ENCODE peak calls at places on chromosomes 13 and 19, in five cellular contexts. B is endodermal cell; P is stomach; L is lower lobe of right lung; I is CD4-positive, alpha-beta memory T cell. M is an unnamed sample. For H3K27me3, the result is how much of the 10 kb centered on the place peaks cover.

GRCh38 chr13:46609052-46609451 is 56.1 kb downstream of the LRCH1 start:
- DNase-seq in P (no peak), I (no peak), B (no peak), L (no peak), M (no peak)

GRCh38 chr13:93577105-93577504 is 350.5 kb downstream of the GPC6 start:
- DNase-seq in I (no peak), L (no peak), B (no peak), P (no peak), M (no peak)

GRCh38 chr13:50274181-50274580 is 258.9 kb downstream of the KCNRG start:
- DNase-seq in I (no peak), L (no peak), P (no peak), B (no peak), M (no peak)

GRCh38 chr19:46447006-46447405 is 18.3 kb upstream of the PNMA8C start:
- DNase-seq in B (no peak), P (no peak), L (no peak), I (no peak), M (no peak)

GRCh38 chr13:23629566-23630272 is 59.5 kb downstream of the TNFRSF19 start:
- DNase-seq in L (no peak), B (no peak), P (no peak), I (no peak), M (no peak)

GRCh38 chr19:44447864-44448674 is at the start of gene ZNF229:
- DNase-seq in L (peak), P (peak), B (peak), I (peak), M (peak)

GRCh38 chr13:73703606-73704005 is 430.6 kb downstream of the KLF12 start:
- DNase-seq in I (no peak), B (no peak), L (no peak), P (no peak), M (no peak)

GRCh38 chr19:1001538-1002166 is 1.4 kb downstream of the GRIN3B start:
- DNase-seq in I (peak), P (peak), L (peak), B (peak), M (peak)

GRCh38 chr13:31282741-31283455 is 83.1 kb downstream of the B3GLCT start:
- DNase-seq in B (no peak), P (no peak), L (no peak), I (no peak), M (no peak)

GRCh38 chr13:26300140-26300539 is 46.2 kb downstream of the CDK8 start:
- DNase-seq in B (no peak), L (no peak), I (no peak), P (no peak), M (no peak)

GRCh38 chr19:46654621-46655152 is 6.3 kb downstream of the DACT3 start:
- DNase-seq in I (no peak), L (no peak), B (peak), P (no peak), M (no peak)

GRCh38 chr19:17248011-17248776 is 2.5 kb upstream of the NR2F6 start:
- DNase-seq in L (no peak), P (peak), B (peak), I (no peak), M (no peak)

GRCh38 chr13:67230774-67231480 is 791 bp upstream of the PCDH9 start:
- DNase-seq in L (peak), P (peak), B (peak), I (no peak), M (peak)

GRCh38 chr13:76719955-76720354 is 166.2 kb downstream of the KCTD12 start:
- DNase-seq in B (no peak), L (no peak), I (no peak), P (no peak), M (no peak)

GRCh38 chr19:31276831-31277230 is 72.4 kb downstream of the TSHZ3 start:
- DNase-seq in P (no peak), I (no peak), B (no peak), L (no peak), M (no peak)

GRCh38 chr13:79867248-79867647 is 386.3 kb downstream of the NDFIP2 start:
- DNase-seq in B (no peak), I (no peak), P (no peak), L (no peak), M (no peak)

GRCh38 chr19:46766569-46767317 is 20.5 kb upstream of the STRN4 start:
- DNase-seq in P (peak), L (peak), I (peak), B (peak), M (peak)

GRCh38 chr19:27972291-27973040 is 1240.5 kb downstream of the UQCRFS1 start:
- DNase-seq in B (no peak), L (no peak), I (no peak), P (no peak), M (no peak)

GRCh38 chr13:101875717-101876393 is 423.4 kb downstream of the ITGBL1 start:
- DNase-seq in P (no peak), B (no peak), I (no peak), L (no peak), M (no peak)

GRCh38 chr13:71758823-71759222 is 108.2 kb downstream of the DACH1 start:
- DNase-seq in I (no peak), L (no peak), B (no peak), P (no peak), M (no peak)

GRCh38 chr13:27505792-27506191 is 55.4 kb upstream of the MTIF3 start:
- DNase-seq in L (no peak), P (no peak), B (no peak), I (no peak), M (no peak)

GRCh38 chr13:90545070-90545840 is 802.2 kb upstream of the MIR17HG start:
- DNase-seq in L (no peak), B (no peak), P (no peak), I (no peak), M (no peak)

GRCh38 chr13:80010846-80011245 is 330.1 kb downstream of the SPRY2 start:
- DNase-seq in B (no peak), I (no peak), P (no peak), L (no peak), M (no peak)

GRCh38 chr13:37640499-37640898 is 41.9 kb upstream of the POSTN start:
- DNase-seq in P (no peak), L (no peak), B (no peak), I (no peak), M (no peak)

GRCh38 chr13:110422913-110423688 is 116.0 kb downstream of the COL4A2 start:
- DNase-seq in P (no peak), I (no peak), L (no peak), B (no peak), M (no peak)

GRCh38 chr13:36862002-36862706 is 43.1 kb downstream of the RFXAP start:
- DNase-seq in P (no peak), I (no peak), L (no peak), B (no peak), M (no peak)

GRCh38 chr13:107138468-107138867 is 570.5 kb upstream of the ARGLU1 start:
- DNase-seq in L (no peak), B (peak), P (no peak), I (no peak), M (no peak)

GRCh38 chr19:55069137-55069858 is 6.3 kb upstream of the RDH13 start:
- DNase-seq in P (peak), I (no peak), B (peak), L (peak), M (no peak)
- H3K27me3 ChIP-seq in P (half or more), I (under half), B (under half), L (under half), M (under half)

GRCh38 chr19:6712231-6712630 is 8.2 kb downstream of the C3 start:
- DNase-seq in B (no peak), I (no peak), L (peak), P (no peak), M (no peak)

GRCh38 chr19:6711605-6712004 is 8.8 kb downstream of the C3 start:
- DNase-seq in B (no peak), P (no peak), L (peak), I (no peak), M (no peak)

GRCh38 chr19:6709549-6709948 is 10.9 kb downstream of the C3 start:
- DNase-seq in L (peak), I (no peak), P (no peak), B (no peak), M (no peak)

GRCh38 chr19:6711078-6711361 is 9.4 kb downstream of the C3 start:
- DNase-seq in B (no peak), P (no peak), I (no peak), L (no peak), M (no peak)

GRCh38 chr19:6710273-6711077 is 10.0 kb downstream of the C3 start:
- DNase-seq in P (no peak), B (peak), I (no peak), L (peak), M (no peak)
- H3K27me3 ChIP-seq in P (half or more), B (under half), I (under half), L (under half), M (under half)

GRCh38 chr19:35505956-35506355 is 7.5 kb downstream of the DMKN start:
- DNase-seq in B (no peak), L (no peak), P (no peak), I (no peak), M (no peak)
- H3K27me3 ChIP-seq in B (under half), L (under half), P (under half), I (under half), M (under half)

GRCh38 chr19:41991025-41991424 is 3.0 kb downstream of the ATP1A3 start:
- DNase-seq in L (no peak), I (no peak), B (no peak), P (no peak), M (no peak)

GRCh38 chr19:41990615-41991014 is 3.4 kb downstream of the ATP1A3 start:
- DNase-seq in L (no peak), P (no peak), B (no peak), I (no peak), M (no peak)

GRCh38 chr19:41987141-41987860 is 6.7 kb downstream of the ATP1A3 start:
- DNase-seq in B (no peak), I (no peak), L (no peak), P (no peak), M (no peak)

GRCh38 chr19:41988947-41989346 is 5.1 kb downstream of the ATP1A3 start:
- DNase-seq in I (no peak), P (no peak), B (no peak), L (no peak), M (no peak)

DNA sequence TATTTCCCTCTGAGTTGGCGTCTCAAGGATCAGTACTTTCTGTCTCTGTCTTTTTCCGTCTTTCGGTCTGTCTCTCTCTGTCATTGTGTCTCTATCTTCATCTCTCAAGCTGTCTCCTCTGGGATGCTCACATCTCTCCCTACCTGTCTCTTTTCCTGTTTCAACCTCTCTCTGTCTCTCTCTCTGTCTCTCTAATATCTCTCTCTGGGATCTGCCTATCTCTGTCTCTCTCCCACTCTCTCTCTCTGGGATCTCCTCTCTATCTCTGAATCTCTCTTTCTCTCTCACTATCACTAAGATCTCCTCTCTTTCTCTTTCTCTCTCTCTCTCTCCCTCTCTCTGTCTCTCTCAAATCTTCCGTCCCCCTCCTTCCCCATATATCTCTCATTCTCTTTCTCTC is 4.0 kb downstream of the ATP1A3 start:
- DNase-seq in P (no peak), L (no peak), I (no peak), B (no peak), M (no peak)
- H3K27me3 ChIP-seq in P (under half), L (under half), I (under half), B (under half), M (under half)

DNA sequence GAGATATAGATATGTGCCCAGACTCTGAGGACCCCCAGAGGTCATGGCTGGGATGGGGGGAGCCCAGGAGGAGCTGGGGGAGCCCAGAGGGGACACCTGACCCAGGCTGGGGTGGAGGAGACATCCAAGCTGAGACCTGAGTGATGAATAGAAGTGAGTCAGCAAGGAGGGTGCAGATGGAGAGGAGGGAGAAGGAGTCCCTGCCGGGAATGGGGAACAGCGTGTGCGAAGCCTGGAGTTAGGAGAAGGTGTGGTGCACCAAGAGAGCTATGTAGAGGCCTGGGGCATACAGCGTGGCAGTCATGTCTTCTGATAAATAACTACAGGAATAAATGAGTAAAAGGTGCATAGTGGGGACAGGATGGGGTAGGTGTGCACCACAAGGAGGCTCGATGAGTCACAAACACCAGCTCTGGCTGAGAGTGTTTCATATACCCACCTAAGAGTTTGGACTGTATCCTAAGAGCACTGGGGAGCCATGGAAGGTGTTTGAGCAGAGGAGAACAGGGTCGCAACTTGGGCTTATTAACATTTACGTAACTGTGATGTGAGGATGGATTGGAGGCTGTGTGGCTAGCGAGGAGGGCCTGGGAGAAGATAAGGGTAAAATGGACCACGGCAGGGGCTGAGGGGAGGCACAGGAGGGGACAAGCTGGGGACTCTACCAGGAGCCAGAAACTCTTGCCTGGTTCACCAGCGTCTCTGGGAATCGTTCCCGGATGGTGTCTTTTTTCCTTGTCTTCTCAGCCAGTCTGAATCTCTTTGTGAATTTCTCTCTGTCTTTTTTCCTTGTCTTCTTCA is 1.4 kb downstream of the CEACAM18 start:
- DNase-seq in I (no peak), L (no peak), B (no peak), P (no peak), M (no peak)
- H3K27me3 ChIP-seq in I (under half), L (under half), B (under half), P (half or more), M (under half)

DNA sequence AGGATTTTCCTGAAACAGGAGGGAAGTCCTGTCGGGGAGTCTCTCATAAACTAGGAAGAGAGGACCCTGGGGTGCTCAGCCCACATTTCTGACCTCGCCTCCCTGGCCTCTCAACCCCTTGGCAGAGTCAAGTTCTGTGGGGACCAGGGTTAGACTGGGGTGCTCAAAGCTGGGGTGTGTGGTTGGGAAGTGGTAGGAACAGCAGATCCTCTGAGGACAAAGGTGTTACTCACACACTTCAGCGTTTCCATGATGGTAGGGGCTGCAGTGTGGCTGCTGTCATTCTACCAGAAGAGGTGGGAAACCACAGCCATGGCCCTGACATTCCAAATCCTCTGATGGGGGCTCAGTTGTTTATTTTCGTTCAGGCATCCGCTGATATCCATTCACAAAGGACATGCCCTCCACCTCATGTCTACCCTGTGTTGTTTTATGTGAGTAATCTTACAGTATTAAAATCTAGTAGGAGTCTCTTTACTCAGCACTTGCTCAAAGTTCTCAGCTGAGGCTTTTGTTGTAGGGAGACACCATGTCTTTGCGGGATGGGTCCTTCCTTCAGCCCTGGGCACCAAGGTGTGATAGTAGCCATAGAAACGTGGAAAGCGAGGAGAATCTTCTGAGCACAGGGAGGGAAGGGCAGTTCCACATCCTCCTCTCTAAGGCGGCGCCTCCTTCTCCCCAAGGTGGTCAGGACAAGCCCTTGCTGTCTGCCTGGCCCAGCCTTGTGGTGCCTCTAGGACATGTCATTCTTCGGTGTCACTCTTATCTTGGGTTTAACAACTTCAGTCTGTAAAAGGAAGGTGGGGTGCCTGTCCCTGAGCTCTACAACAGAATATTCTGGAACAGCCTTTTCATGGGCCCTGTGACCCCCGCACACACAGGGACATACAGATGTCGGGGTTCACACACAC is 1.5 kb downstream of the KIR2DL3 start:
- DNase-seq in P (no peak), L (no peak), I (no peak), B (no peak), M (no peak)
- H3K27me3 ChIP-seq in P (under half), L (under half), I (under half), B (under half), M (under half)

GRCh38 chr19:4594199-4594598 is 34.7 kb upstream of the SEMA6B start:
- DNase-seq in B (no peak), L (no peak), I (no peak), P (no peak), M (no peak)
- H3K27me3 ChIP-seq in B (under half), L (half or more), I (under half), P (half or more), M (under half)